ENCODE peak calls at places on chromosomes 6 and 20, in four cellular contexts. X is K562, O is HepG2, K is GM12878. N is an unnamed sample.

GRCh38 chr6:128305976-128306375 is 214.4 kb downstream of the PTPRK start:
- DNase-seq in O (no peak), X (no peak), K (no peak), N (no peak)

GRCh38 chr6:159978291-159979135 is 9.6 kb downstream of the IGF2R start:
- DNase-seq in X (no peak), O (no peak), K (peak; percentile 78), N (no peak)

GRCh38 chr20:6663751-6664388 is 103.6 kb upstream of the BMP2 start:
- DNase-seq in X (no peak), O (no peak), K (no peak), N (no peak)

GRCh38 chr6:159788757-159789376 is 535 bp downstream of the TCP1 start:
- DNase-seq in O (peak; percentile 47), K (no peak), X (peak; percentile 74), N (peak; percentile 32)

GRCh38 chr20:7196481-7196880 is 429.0 kb downstream of the BMP2 start:
- DNase-seq in O (no peak), K (no peak), X (no peak), N (no peak)

GRCh38 chr6:141212296-141212695 is 920.4 kb upstream of the GJE1 start:
- DNase-seq in O (no peak), X (no peak), K (no peak), N (no peak)

GRCh38 chr6:10434235-10434634 is 19.4 kb upstream of the TFAP2A start:
- DNase-seq in O (no peak), X (no peak), K (no peak), N (no peak)

GRCh38 chr6:118152524-118152923 is 245.5 kb downstream of the SLC35F1 start:
- DNase-seq in K (no peak), X (no peak), O (no peak), N (no peak)

GRCh38 chr20:59560588-59561227 is 43.6 kb upstream of the PHACTR3 start:
- DNase-seq in K (no peak), O (peak; percentile 46), X (peak; percentile 74), N (no peak)

GRCh38 chr6:52284131-52284459 is 447 bp downstream of the MCM3 start:
- DNase-seq in X (peak; percentile 22), O (peak; percentile 67), K (no peak), N (peak; percentile 76)

GRCh38 chr6:31580807-31581437 is 1.3 kb downstream of the LTB start:
- DNase-seq in O (peak; percentile 61), K (no peak), X (peak; percentile 98), N (peak; percentile 90)

GRCh38 chr6:157033428-157034140 is 256.4 kb downstream of the ARID1B start:
- DNase-seq in X (no peak), K (no peak), O (no peak), N (no peak)

GRCh38 chr20:21189761-21190523 is 64.1 kb downstream of the KIZ start:
- DNase-seq in O (no peak), K (no peak), X (no peak), N (peak; percentile 51)

GRCh38 chr6:110492584-110492983 is 16.2 kb upstream of the SLC22A16 start:
- DNase-seq in X (no peak), K (no peak), O (no peak), N (no peak)

GRCh38 chr6:3340891-3341290 is 82.1 kb downstream of the PSMG4 start:
- DNase-seq in K (no peak), O (peak; percentile 24), X (no peak), N (no peak)

GRCh38 chr6:164107297-164107995 is 692.9 kb downstream of the QKI start:
- DNase-seq in K (no peak), O (no peak), X (no peak), N (no peak)

GRCh38 chr20:62323980-62324906 is 21.4 kb downstream of the ADRM1 start:
- DNase-seq in O (no peak), X (no peak), K (no peak), N (no peak)

GRCh38 chr20:63097336-63097831 is 90.6 kb upstream of the BHLHE23 start:
- DNase-seq in X (no peak), O (no peak), K (no peak), N (peak; percentile 7)

GRCh38 chr6:129923520-129923919 is 62.4 kb upstream of the TMEM244 start:
- DNase-seq in X (no peak), K (no peak), O (no peak), N (no peak)

DNA sequence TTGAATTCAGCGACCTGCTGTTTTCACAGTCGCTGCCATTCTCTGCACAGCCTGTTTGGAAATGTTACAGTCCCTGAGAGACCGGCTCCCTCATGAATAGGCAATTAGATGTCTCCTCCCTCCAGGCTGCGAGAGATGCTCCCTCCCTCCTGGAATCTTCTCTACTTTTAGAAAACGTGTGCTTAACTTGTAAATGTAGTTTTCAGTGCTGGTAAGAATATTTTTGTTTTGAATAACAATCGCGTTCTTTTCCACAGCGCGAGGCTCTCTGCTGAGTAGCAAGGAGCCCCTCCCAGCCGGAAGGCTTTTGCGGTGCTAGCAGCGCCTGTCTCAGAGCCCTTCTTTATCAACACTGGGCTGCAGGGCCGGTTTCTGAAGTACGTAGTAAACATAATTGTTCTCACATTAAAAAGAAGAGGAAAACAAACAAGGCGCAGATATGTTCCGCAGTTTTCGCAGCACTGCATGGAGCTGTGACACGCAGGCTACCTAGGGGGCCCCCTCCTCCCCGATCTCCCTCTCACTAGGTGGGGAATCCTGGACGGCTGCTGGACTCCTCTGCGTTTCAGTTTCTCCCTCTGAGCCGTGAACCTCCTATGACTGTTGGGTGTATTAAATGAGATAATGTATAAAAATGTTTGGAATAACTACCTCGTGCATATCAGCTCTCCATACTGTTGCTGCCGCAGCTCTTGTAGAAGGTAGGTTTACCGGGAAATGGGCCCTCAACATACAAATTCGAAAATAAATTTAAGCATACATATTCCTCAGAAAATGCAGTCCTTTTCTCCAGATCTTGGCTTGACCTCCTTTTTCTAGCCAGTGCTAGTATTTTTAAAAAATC is 79.0 kb upstream of the SPACA1 start:
- DNase-seq in K (no peak), X (no peak), O (no peak), N (peak; percentile 27)
- TF ChIP-seq NR2C2 in K (no peak), X (no peak), O (no peak), N (no peak)

DNA sequence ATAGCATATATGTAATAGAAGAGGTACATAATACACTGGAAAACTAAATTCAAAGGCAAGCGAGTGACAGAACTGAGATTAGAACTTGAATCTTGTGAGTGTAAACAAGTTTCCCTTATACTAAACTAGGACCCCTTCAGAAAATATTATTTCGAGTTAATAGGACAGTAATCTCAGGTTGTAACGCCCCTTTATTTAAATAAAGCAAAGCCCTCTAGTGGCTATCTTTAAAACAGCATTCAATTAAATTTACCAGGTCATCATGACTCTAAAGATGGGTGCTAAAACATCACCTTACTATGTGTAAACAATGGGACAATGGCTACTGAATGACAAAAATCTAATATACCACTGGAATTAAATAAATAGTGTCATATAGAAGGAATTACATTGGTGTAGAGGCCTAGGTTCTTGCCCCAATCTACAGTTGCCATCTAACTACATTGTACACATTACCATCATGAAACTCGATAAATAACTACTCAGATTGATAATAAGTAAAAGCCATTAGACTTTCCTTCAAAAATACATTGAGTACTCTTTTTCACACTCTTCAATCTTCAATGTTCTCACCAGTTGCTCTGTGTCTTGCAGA is 255.4 kb upstream of the IRAK1BP1 start:
- DNase-seq in O (peak; percentile 1), K (no peak), X (peak; percentile 46), N (no peak)
- TF ChIP-seq NR2C2 in O (no peak), K (no peak), X (no peak), N (no peak)

DNA sequence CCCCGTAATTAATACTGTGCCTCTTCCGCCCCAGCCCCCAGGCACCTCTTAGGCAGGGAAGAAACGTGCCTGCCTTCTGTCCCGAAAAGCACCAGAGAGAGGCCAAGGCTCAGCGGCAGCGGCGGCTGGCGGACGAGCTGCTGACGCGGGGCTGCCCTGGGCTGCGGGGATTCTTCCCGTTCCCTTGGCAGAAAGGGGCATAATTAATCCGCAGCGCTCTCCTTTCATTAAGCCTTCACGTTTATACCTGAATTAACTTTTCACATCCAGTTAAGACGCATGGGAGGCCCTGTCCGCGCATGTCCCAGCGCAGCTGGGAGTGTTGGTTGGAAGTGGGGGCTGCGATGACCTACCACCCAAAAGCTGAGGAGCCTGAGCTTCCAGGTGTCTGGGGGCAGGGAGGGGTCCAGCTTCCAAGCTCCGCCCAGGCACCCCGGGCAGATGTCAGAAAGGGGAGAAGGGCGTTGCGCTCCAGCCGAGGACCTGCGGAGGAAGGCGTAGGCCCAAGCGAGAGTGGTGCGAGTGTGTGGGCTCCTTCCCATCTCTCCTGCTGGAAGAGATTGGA is 167.4 kb upstream of the LRFN2 start:
- DNase-seq in K (no peak), O (no peak), X (no peak), N (peak; percentile 30)
- TF ChIP-seq NR2C2 in K (no peak), O (no peak), X (no peak), N (no peak)

GRCh38 chr20:48688579-48688978 is 139.2 kb downstream of the PREX1 start:
- DNase-seq in O (no peak), K (no peak), X (no peak), N (no peak)
- TF ChIP-seq NR2C2 in O (no peak), K (no peak), X (no peak), N (no peak)

DNA sequence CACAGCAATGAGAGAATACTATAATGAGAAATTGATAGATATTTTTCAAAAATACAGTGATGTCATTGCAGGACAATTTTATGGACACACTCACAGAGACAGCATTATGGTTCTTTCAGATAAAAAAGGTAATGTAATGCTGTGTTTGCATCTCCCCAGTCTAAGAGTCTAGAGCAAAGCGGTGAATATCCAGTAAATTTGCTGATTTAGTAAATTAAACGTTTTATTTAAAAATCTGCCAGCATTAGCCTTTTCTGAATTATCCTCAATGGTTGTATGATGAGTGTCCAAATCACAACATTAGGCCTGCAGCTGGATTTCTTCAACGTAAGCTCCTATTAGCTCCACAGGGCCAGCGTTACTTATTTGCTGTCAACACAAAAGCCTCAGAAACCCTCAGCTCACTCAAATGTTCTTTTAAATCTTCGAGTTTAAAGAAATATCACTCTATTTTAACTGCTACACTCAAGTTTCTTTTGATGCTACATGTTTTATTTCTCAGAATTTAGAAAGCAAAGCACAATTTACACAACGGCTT is 16.0 kb downstream of the SMPDL3A start:
- DNase-seq in K (no peak), O (no peak), X (no peak), N (no peak)
- TF ChIP-seq NR2C2 in K (no peak), O (no peak), X (no peak), N (no peak)